ENCODE peak calls at places on chromosomes 7 and 10, in seven cellular contexts. One of them, this sample, is unnamed.

GRCh38 chr7:116426428-116427156 is 72.9 kb upstream of the CAV2 start:
- DNase-seq in mesothelial cell of epicardium: no peak
- DNase-seq in heart left ventricle: no peak
- DNase-seq in pancreas: no peak
- DNase-seq in neural crest cell: no peak
- DNase-seq in fibroblast of lung: peak
- DNase-seq in colonic mucosa: peak
- DNase-seq in this sample: no peak

GRCh38 chr7:18638594-18639452 is 143.3 kb downstream of the HDAC9 start:
- DNase-seq in mesothelial cell of epicardium: no peak
- DNase-seq in heart left ventricle: no peak
- DNase-seq in pancreas: no peak
- DNase-seq in neural crest cell: no peak
- DNase-seq in fibroblast of lung: peak
- DNase-seq in colonic mucosa: no peak
- DNase-seq in this sample: no peak

GRCh38 chr10:71660313-71660712 is 59.3 kb downstream of the C10orf105 start:
- DNase-seq in mesothelial cell of epicardium: no peak
- DNase-seq in heart left ventricle: no peak
- DNase-seq in pancreas: no peak
- DNase-seq in neural crest cell: no peak
- DNase-seq in fibroblast of lung: no peak
- DNase-seq in colonic mucosa: no peak
- DNase-seq in this sample: no peak

GRCh38 chr10:110260746-110261477 is 43.8 kb downstream of the SMNDC1 start:
- DNase-seq in mesothelial cell of epicardium: no peak
- DNase-seq in heart left ventricle: no peak
- DNase-seq in pancreas: no peak
- DNase-seq in neural crest cell: no peak
- DNase-seq in fibroblast of lung: peak
- DNase-seq in colonic mucosa: no peak
- DNase-seq in this sample: no peak

GRCh38 chr7:17384400-17384799 is 85.9 kb downstream of the AHR start:
- DNase-seq in mesothelial cell of epicardium: no peak
- DNase-seq in heart left ventricle: no peak
- DNase-seq in pancreas: no peak
- DNase-seq in neural crest cell: no peak
- DNase-seq in fibroblast of lung: no peak
- DNase-seq in colonic mucosa: no peak
- DNase-seq in this sample: no peak

GRCh38 chr7:69598081-69598486 is at the start of gene AUTS2:
- DNase-seq in mesothelial cell of epicardium: peak
- DNase-seq in heart left ventricle: peak
- DNase-seq in pancreas: peak
- DNase-seq in neural crest cell: peak
- DNase-seq in fibroblast of lung: peak
- DNase-seq in colonic mucosa: peak
- DNase-seq in this sample: peak

GRCh38 chr10:96496281-96496925 is 17.3 kb downstream of the TLL2 start:
- DNase-seq in mesothelial cell of epicardium: no peak
- DNase-seq in heart left ventricle: no peak
- DNase-seq in pancreas: no peak
- DNase-seq in neural crest cell: peak
- DNase-seq in fibroblast of lung: peak
- DNase-seq in colonic mucosa: no peak
- DNase-seq in this sample: peak

GRCh38 chr7:103462358-103462757 is 16.4 kb upstream of the SLC26A5 start:
- DNase-seq in mesothelial cell of epicardium: no peak
- DNase-seq in heart left ventricle: no peak
- DNase-seq in pancreas: no peak
- DNase-seq in neural crest cell: no peak
- DNase-seq in fibroblast of lung: no peak
- DNase-seq in colonic mucosa: no peak
- DNase-seq in this sample: no peak

GRCh38 chr7:88169717-88170320 is 50.0 kb downstream of the SRI start:
- DNase-seq in mesothelial cell of epicardium: no peak
- DNase-seq in heart left ventricle: no peak
- DNase-seq in pancreas: no peak
- DNase-seq in neural crest cell: no peak
- DNase-seq in fibroblast of lung: peak
- DNase-seq in colonic mucosa: no peak
- DNase-seq in this sample: no peak

GRCh38 chr7:118573065-118573464 is 348.6 kb downstream of the ANKRD7 start:
- DNase-seq in mesothelial cell of epicardium: no peak
- DNase-seq in heart left ventricle: no peak
- DNase-seq in pancreas: no peak
- DNase-seq in neural crest cell: no peak
- DNase-seq in fibroblast of lung: peak
- DNase-seq in colonic mucosa: no peak
- DNase-seq in this sample: no peak

GRCh38 chr10:13526952-13527863 is 1.6 kb downstream of the BEND7 start:
- DNase-seq in mesothelial cell of epicardium: no peak
- DNase-seq in heart left ventricle: no peak
- DNase-seq in pancreas: no peak
- DNase-seq in neural crest cell: no peak
- DNase-seq in fibroblast of lung: peak
- DNase-seq in colonic mucosa: no peak
- DNase-seq in this sample: no peak

GRCh38 chr10:77892761-77893160 is 33.8 kb downstream of the DLG5 start:
- DNase-seq in mesothelial cell of epicardium: no peak
- DNase-seq in heart left ventricle: no peak
- DNase-seq in pancreas: no peak
- DNase-seq in neural crest cell: no peak
- DNase-seq in fibroblast of lung: no peak
- DNase-seq in colonic mucosa: no peak
- DNase-seq in this sample: no peak
- TF ChIP-seq CTCF in mesothelial cell of epicardium: no peak
- TF ChIP-seq CTCF in heart left ventricle: no peak
- TF ChIP-seq CTCF in pancreas: no peak
- TF ChIP-seq CTCF in neural crest cell: no peak
- TF ChIP-seq CTCF in fibroblast of lung: no peak
- TF ChIP-seq CTCF in colonic mucosa: no peak
- TF ChIP-seq CTCF in this sample: no peak

GRCh38 chr7:1959305-1959704 is 273.4 kb downstream of the MAD1L1 start:
- DNase-seq in mesothelial cell of epicardium: no peak
- DNase-seq in heart left ventricle: no peak
- DNase-seq in pancreas: no peak
- DNase-seq in neural crest cell: no peak
- DNase-seq in fibroblast of lung: no peak
- DNase-seq in colonic mucosa: no peak
- DNase-seq in this sample: no peak

GRCh38 chr7:1956141-1956540 is 276.6 kb downstream of the MAD1L1 start:
- DNase-seq in mesothelial cell of epicardium: no peak
- DNase-seq in heart left ventricle: no peak
- DNase-seq in pancreas: no peak
- DNase-seq in neural crest cell: no peak
- DNase-seq in fibroblast of lung: no peak
- DNase-seq in colonic mucosa: no peak
- DNase-seq in this sample: no peak

GRCh38 chr7:1956611-1957470 is 275.9 kb downstream of the MAD1L1 start:
- DNase-seq in mesothelial cell of epicardium: no peak
- DNase-seq in heart left ventricle: no peak
- DNase-seq in pancreas: no peak
- DNase-seq in neural crest cell: no peak
- DNase-seq in fibroblast of lung: no peak
- DNase-seq in colonic mucosa: no peak
- DNase-seq in this sample: no peak

GRCh38 chr7:1954366-1955004 is 278.3 kb downstream of the MAD1L1 start:
- DNase-seq in mesothelial cell of epicardium: no peak
- DNase-seq in heart left ventricle: no peak
- DNase-seq in pancreas: no peak
- DNase-seq in neural crest cell: no peak
- DNase-seq in fibroblast of lung: no peak
- DNase-seq in colonic mucosa: no peak
- DNase-seq in this sample: no peak

GRCh38 chr7:1957471-1958225 is 275.1 kb downstream of the MAD1L1 start:
- DNase-seq in mesothelial cell of epicardium: no peak
- DNase-seq in heart left ventricle: no peak
- DNase-seq in pancreas: no peak
- DNase-seq in neural crest cell: no peak
- DNase-seq in fibroblast of lung: no peak
- DNase-seq in colonic mucosa: no peak
- DNase-seq in this sample: no peak
- TF ChIP-seq CTCF in mesothelial cell of epicardium: no peak
- TF ChIP-seq CTCF in heart left ventricle: no peak
- TF ChIP-seq CTCF in pancreas: no peak
- TF ChIP-seq CTCF in neural crest cell: no peak
- TF ChIP-seq CTCF in fibroblast of lung: no peak
- TF ChIP-seq CTCF in colonic mucosa: no peak
- TF ChIP-seq CTCF in this sample: no peak

GRCh38 chr7:135211179-135211945 is at the start of gene WDR91:
- DNase-seq in mesothelial cell of epicardium: peak
- DNase-seq in heart left ventricle: peak
- DNase-seq in pancreas: peak
- DNase-seq in neural crest cell: peak
- DNase-seq in fibroblast of lung: peak
- DNase-seq in colonic mucosa: peak
- DNase-seq in this sample: peak
- TF ChIP-seq CTCF in mesothelial cell of epicardium: no peak
- TF ChIP-seq CTCF in heart left ventricle: no peak
- TF ChIP-seq CTCF in pancreas: no peak
- TF ChIP-seq CTCF in neural crest cell: no peak
- TF ChIP-seq CTCF in fibroblast of lung: no peak
- TF ChIP-seq CTCF in colonic mucosa: no peak
- TF ChIP-seq CTCF in this sample: no peak

DNA sequence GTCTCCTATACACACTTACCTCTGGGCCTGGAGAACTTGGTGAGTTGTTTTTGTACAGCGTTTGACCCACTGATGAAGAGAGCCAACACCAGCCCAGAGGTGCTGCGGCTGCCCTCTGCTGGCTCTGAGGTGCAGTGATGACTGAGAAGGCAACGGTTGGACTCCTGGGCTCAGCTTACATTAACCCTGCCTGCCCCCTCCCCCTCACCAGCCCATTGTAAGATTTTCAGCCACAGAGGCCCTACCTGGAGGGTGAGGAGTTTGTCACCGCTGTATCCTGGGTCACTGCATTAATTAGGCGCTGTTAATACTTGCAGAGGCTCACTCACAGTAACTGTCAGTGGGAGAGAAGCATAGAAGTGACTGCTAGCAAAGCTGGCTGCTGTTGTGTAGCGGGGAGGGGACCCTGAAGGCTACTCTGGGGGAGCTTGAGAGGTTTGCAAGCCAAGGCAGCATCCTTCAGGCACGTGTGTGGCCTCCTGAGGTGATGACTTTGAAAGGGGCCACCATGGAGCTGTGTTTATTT is 18.9 kb upstream of the ANKRD2 start:
- DNase-seq in mesothelial cell of epicardium: peak
- DNase-seq in heart left ventricle: peak
- DNase-seq in pancreas: no peak
- DNase-seq in neural crest cell: peak
- DNase-seq in fibroblast of lung: peak
- DNase-seq in colonic mucosa: peak
- DNase-seq in this sample: no peak
- TF ChIP-seq CTCF in mesothelial cell of epicardium: peak
- TF ChIP-seq CTCF in heart left ventricle: peak
- TF ChIP-seq CTCF in pancreas: peak
- TF ChIP-seq CTCF in neural crest cell: peak
- TF ChIP-seq CTCF in fibroblast of lung: peak
- TF ChIP-seq CTCF in colonic mucosa: peak
- TF ChIP-seq CTCF in this sample: peak

DNA sequence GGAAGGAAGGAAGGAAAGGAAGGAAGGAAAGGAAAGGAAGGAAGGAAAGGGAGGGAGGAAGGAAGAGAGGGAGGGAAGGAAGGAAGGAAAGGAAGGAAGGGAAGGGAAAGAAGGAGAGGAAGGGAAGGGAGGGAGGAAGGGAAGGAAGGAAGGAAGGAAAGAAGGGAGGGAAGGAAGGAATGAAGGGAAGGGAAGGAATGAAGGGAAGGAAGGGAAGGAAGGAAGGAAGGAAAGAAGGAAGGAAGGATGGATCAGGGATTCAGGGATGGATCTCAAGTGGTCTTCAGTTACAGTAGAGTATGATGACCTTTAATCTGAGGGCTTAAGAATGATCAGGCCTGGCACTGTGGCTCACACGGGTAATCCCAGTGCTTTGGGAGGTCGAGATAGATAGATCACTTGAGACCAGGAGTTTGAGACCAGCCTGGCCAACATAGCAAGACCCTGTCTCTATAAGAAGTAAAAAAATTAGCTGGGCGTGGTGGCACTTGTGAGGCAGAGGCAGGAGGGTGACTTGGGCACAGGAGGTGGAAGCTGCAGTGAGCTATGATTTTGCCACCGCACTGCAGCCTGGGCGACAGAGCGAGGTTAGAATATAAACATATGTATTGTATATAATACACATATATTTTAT is 760 bp upstream of the FOXK1 start:
- DNase-seq in mesothelial cell of epicardium: no peak
- DNase-seq in heart left ventricle: no peak
- DNase-seq in pancreas: no peak
- DNase-seq in neural crest cell: no peak
- DNase-seq in fibroblast of lung: no peak
- DNase-seq in colonic mucosa: no peak
- DNase-seq in this sample: no peak
- TF ChIP-seq CTCF in mesothelial cell of epicardium: no peak
- TF ChIP-seq CTCF in heart left ventricle: no peak
- TF ChIP-seq CTCF in pancreas: no peak
- TF ChIP-seq CTCF in neural crest cell: no peak
- TF ChIP-seq CTCF in fibroblast of lung: no peak
- TF ChIP-seq CTCF in colonic mucosa: no peak
- TF ChIP-seq CTCF in this sample: no peak

GRCh38 chr10:31320598-31321211 is 1.7 kb downstream of the ZEB1 start:
- DNase-seq in mesothelial cell of epicardium: peak
- DNase-seq in heart left ventricle: peak
- DNase-seq in pancreas: no peak
- DNase-seq in neural crest cell: no peak
- DNase-seq in fibroblast of lung: peak
- DNase-seq in colonic mucosa: peak
- DNase-seq in this sample: no peak

GRCh38 chr10:31320179-31320597 is 1.2 kb downstream of the ZEB1 start:
- DNase-seq in mesothelial cell of epicardium: peak
- DNase-seq in heart left ventricle: peak
- DNase-seq in pancreas: peak
- DNase-seq in neural crest cell: peak
- DNase-seq in fibroblast of lung: peak
- DNase-seq in colonic mucosa: no peak
- DNase-seq in this sample: peak

GRCh38 chr10:31319602-31320178 is 674 bp downstream of the ZEB1 start:
- DNase-seq in mesothelial cell of epicardium: no peak
- DNase-seq in heart left ventricle: peak
- DNase-seq in pancreas: peak
- DNase-seq in neural crest cell: no peak
- DNase-seq in fibroblast of lung: no peak
- DNase-seq in colonic mucosa: no peak
- DNase-seq in this sample: no peak

GRCh38 chr10:31321396-31321941 is 2.5 kb downstream of the ZEB1 start:
- DNase-seq in mesothelial cell of epicardium: no peak
- DNase-seq in heart left ventricle: no peak
- DNase-seq in pancreas: no peak
- DNase-seq in neural crest cell: no peak
- DNase-seq in fibroblast of lung: peak
- DNase-seq in colonic mucosa: no peak
- DNase-seq in this sample: no peak

GRCh38 chr10:31322647-31323046 is 3.6 kb downstream of the ZEB1 start:
- DNase-seq in mesothelial cell of epicardium: no peak
- DNase-seq in heart left ventricle: no peak
- DNase-seq in pancreas: no peak
- DNase-seq in neural crest cell: no peak
- DNase-seq in fibroblast of lung: peak
- DNase-seq in colonic mucosa: no peak
- DNase-seq in this sample: no peak
- TF ChIP-seq CTCF in mesothelial cell of epicardium: no peak
- TF ChIP-seq CTCF in heart left ventricle: peak
- TF ChIP-seq CTCF in pancreas: no peak
- TF ChIP-seq CTCF in neural crest cell: peak
- TF ChIP-seq CTCF in fibroblast of lung: peak
- TF ChIP-seq CTCF in colonic mucosa: no peak
- TF ChIP-seq CTCF in this sample: peak

This sample was measured in osteocyte.